ENCODE peak calls at places on chromosomes 5 and 9, in eight cellular contexts. Y is globus pallidus, N is NCI-H510A treated with DMSO at 0.1 percent for 48 hours, K is T47D, L is neural crest cell, S is anterior cingulate cortex, F is T-helper 2 cell, W is Right ventricle myocardium superior. E is an unnamed sample.

GRCh38 chr9:34463098-34463900 is 4.7 kb downstream of the DNAI1 start:
- DNase-seq in Y (no peak), N (no peak), K (no peak), L (no peak), S (no peak), F (no peak), W (no peak), E (no peak)

GRCh38 chr5:152472096-152472495 is 67.0 kb upstream of the NMUR2 start:
- DNase-seq in Y (no peak), N (no peak), K (no peak), L (no peak), S (no peak), F (no peak), W (no peak), E (no peak)

GRCh38 chr5:143826909-143827514 is 15.1 kb downstream of the HMHB1 start:
- DNase-seq in Y (no peak), N (peak), K (no peak), L (no peak), S (no peak), F (no peak), W (no peak), E (no peak)

GRCh38 chr5:133254803-133255202 is 203.0 kb downstream of the HSPA4 start:
- DNase-seq in Y (no peak), N (no peak), K (no peak), L (no peak), S (no peak), F (no peak), W (no peak), E (no peak)

GRCh38 chr9:105127863-105128220 is 116.6 kb upstream of the SLC44A1 start:
- DNase-seq in Y (no peak), N (no peak), K (no peak), L (no peak), S (no peak), F (no peak), W (no peak), E (no peak)

GRCh38 chr5:138533973-138534941 is 8.8 kb downstream of the ETF1 start:
- DNase-seq in Y (no peak), N (no peak), K (no peak), L (no peak), S (no peak), F (no peak), W (no peak), E (no peak)

GRCh38 chr5:157326440-157327023 is 60.6 kb downstream of the CYFIP2 start:
- DNase-seq in Y (no peak), N (no peak), K (no peak), L (no peak), S (no peak), F (no peak), W (no peak), E (no peak)

GRCh38 chr9:24832307-24832706 is 286.6 kb upstream of the IZUMO3 start:
- DNase-seq in Y (no peak), N (no peak), K (peak), L (peak), S (no peak), F (no peak), W (no peak), E (no peak)

GRCh38 chr9:93072383-93072795 is 13.9 kb downstream of the SUSD3 start:
- DNase-seq in Y (no peak), N (peak), K (peak), L (no peak), S (no peak), F (no peak), W (peak), E (no peak)

GRCh38 chr9:123637596-123637939 is 281.6 kb downstream of the CRB2 start:
- DNase-seq in Y (no peak), N (no peak), K (no peak), L (no peak), S (no peak), F (no peak), W (no peak), E (no peak)

GRCh38 chr9:114484854-114485443 is 20.3 kb downstream of the WHRN start:
- DNase-seq in Y (no peak), N (no peak), K (no peak), L (no peak), S (no peak), F (no peak), W (no peak), E (no peak)

GRCh38 chr5:14405267-14405666 is 176.3 kb upstream of the OTULINL start:
- DNase-seq in Y (no peak), N (no peak), K (peak), L (no peak), S (no peak), F (no peak), W (no peak), E (no peak)

GRCh38 chr5:131375351-131375750 is 111.5 kb downstream of the CDC42SE2 start:
- DNase-seq in Y (no peak), N (no peak), K (no peak), L (no peak), S (no peak), F (no peak), W (no peak), E (no peak)

GRCh38 chr5:55853818-55854217 is 2.7 kb downstream of the IL31RA start:
- DNase-seq in Y (no peak), N (no peak), K (no peak), L (no peak), S (no peak), F (no peak), W (no peak), E (no peak)

GRCh38 chr5:41794478-41794877 is 75.7 kb downstream of the OXCT1 start:
- DNase-seq in Y (no peak), N (no peak), K (no peak), L (no peak), S (no peak), F (no peak), W (no peak), E (peak)

GRCh38 chr5:25414746-25415145 is 770.0 kb upstream of the CDH10 start:
- DNase-seq in Y (no peak), N (no peak), K (no peak), L (no peak), S (no peak), F (no peak), W (no peak), E (no peak)

GRCh38 chr5:136070486-136071285 is 41.9 kb downstream of the TGFBI start:
- DNase-seq in Y (no peak), N (no peak), K (no peak), L (no peak), S (no peak), F (no peak), W (no peak), E (no peak)

GRCh38 chr9:115649991-115650472 is 503.6 kb upstream of the PAPPA start:
- DNase-seq in Y (peak), N (no peak), K (no peak), L (no peak), S (no peak), F (no peak), W (peak), E (no peak)

GRCh38 chr9:3074247-3074646 is 230.4 kb upstream of the PUM3 start:
- DNase-seq in Y (no peak), N (no peak), K (peak), L (no peak), S (no peak), F (no peak), W (no peak), E (no peak)

GRCh38 chr9:104907278-104907951 is 20.5 kb downstream of the ABCA1 start:
- DNase-seq in Y (no peak), N (no peak), K (no peak), L (no peak), S (no peak), F (no peak), W (peak), E (no peak)

GRCh38 chr5:163614787-163615186 is 109.4 kb downstream of the MAT2B start:
- DNase-seq in Y (no peak), N (no peak), K (no peak), L (no peak), S (no peak), F (no peak), W (no peak), E (no peak)

GRCh38 chr9:129176786-129177442 is 1.1 kb downstream of the IER5L start:
- DNase-seq in Y (no peak), N (no peak), K (peak), L (peak), S (no peak), F (no peak), W (peak), E (no peak)

GRCh38 chr5:148297695-148298094 is 14.5 kb upstream of the SPINK7 start:
- DNase-seq in Y (no peak), N (no peak), K (no peak), L (no peak), S (no peak), F (no peak), W (no peak), E (no peak)

GRCh38 chr5:160173-160510 is 31.2 kb upstream of the LRRC14B start:
- DNase-seq in Y (no peak), N (no peak), K (peak), L (no peak), S (no peak), F (no peak), W (no peak), E (no peak)